ENCODE peak calls at places on chromosomes 1 and 21, in six cellular contexts. G, E, R, F, P and X are unnamed samples.

GRCh38 chr21:46183910-46184624 is at the start of gene SPATC1L:
- DNase-seq in G (no peak), E (peak), R (peak), F (peak), P (peak), X (peak)

GRCh38 chr1:9167638-9168037 is 38.7 kb upstream of the GPR157 start:
- DNase-seq in G (no peak), E (no peak), R (no peak), F (no peak), P (no peak), X (no peak)

GRCh38 chr1:24201941-24202440 is 14.9 kb upstream of the IFNLR1 start:
- DNase-seq in G (peak), E (no peak), R (peak), F (peak), P (peak), X (peak)

GRCh38 chr1:100793661-100794060 is 74.1 kb downstream of the VCAM1 start:
- DNase-seq in G (no peak), E (no peak), R (no peak), F (no peak), P (no peak), X (peak)

GRCh38 chr1:45378184-45378583 is 37.9 kb upstream of the MUTYH start:
- DNase-seq in G (no peak), E (no peak), R (no peak), F (no peak), P (no peak), X (no peak)

GRCh38 chr1:115714572-115715141 is 53.9 kb downstream of the CASQ2 start:
- DNase-seq in G (no peak), E (no peak), R (peak), F (no peak), P (no peak), X (no peak)

GRCh38 chr1:185139231-185139630 is 17.5 kb downstream of the TRMT1L start:
- DNase-seq in G (no peak), E (no peak), R (no peak), F (no peak), P (no peak), X (no peak)

GRCh38 chr1:84225636-84226035 is 75.9 kb upstream of the SAMD13 start:
- DNase-seq in G (no peak), E (no peak), R (no peak), F (peak), P (no peak), X (no peak)

GRCh38 chr1:161721738-161722343 is 497 bp downstream of the FCRLB start:
- DNase-seq in G (peak), E (no peak), R (no peak), F (peak), P (peak), X (no peak)

GRCh38 chr1:2316451-2316940 is 74.9 kb downstream of the MORN1 start:
- DNase-seq in G (no peak), E (no peak), R (no peak), F (no peak), P (no peak), X (no peak)

GRCh38 chr1:28648493-28649238 is at the start of gene RNU11:
- DNase-seq in G (peak), E (peak), R (peak), F (peak), P (peak), X (peak)

GRCh38 chr1:91742848-91743292 is 143.1 kb downstream of the TGFBR3 start:
- DNase-seq in G (no peak), E (no peak), R (no peak), F (no peak), P (no peak), X (peak)

GRCh38 chr1:84415386-84415785 is 17.1 kb downstream of the DNASE2B start:
- DNase-seq in G (no peak), E (no peak), R (no peak), F (no peak), P (no peak), X (peak)

GRCh38 chr1:92117526-92117925 is 37.4 kb downstream of the BTBD8 start:
- DNase-seq in G (no peak), E (no peak), R (no peak), F (no peak), P (no peak), X (peak)

GRCh38 chr1:167190747-167191237 is 29.9 kb upstream of the POU2F1 start:
- DNase-seq in G (no peak), E (no peak), R (no peak), F (no peak), P (no peak), X (no peak)

GRCh38 chr1:1083181-1084027 is 9.3 kb upstream of the RNF223 start:
- DNase-seq in G (no peak), E (no peak), R (no peak), F (no peak), P (no peak), X (no peak)

GRCh38 chr1:156114919-156115513 is 505 bp downstream of the LMNA start:
- DNase-seq in G (no peak), E (no peak), R (no peak), F (peak), P (no peak), X (peak)

DNA sequence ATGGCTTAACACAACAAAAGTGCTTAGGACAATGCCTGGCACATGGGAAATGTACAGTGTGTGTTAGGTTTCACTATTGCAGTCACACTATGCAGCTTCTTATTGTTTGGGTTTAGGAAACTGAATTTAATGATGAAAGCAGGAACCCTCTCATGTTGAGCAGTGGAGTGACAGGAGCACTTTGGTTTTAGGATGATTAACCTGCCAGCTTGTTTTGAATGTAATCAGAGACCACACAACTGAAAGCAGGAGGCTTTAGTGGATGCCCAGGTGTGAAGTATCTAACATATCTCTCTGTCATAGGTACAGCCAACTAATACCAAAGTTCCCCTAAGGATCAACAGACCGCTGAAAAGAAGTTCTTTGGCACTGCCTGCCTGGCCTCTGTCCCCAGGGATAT is 406.9 kb upstream of the USP24 start:
- DNase-seq in G (no peak), E (no peak), R (no peak), F (no peak), P (no peak), X (no peak)
- TF ChIP-seq MYC in G (no peak), E (no peak), R (no peak), F (no peak), P (no peak), X (no peak)

DNA sequence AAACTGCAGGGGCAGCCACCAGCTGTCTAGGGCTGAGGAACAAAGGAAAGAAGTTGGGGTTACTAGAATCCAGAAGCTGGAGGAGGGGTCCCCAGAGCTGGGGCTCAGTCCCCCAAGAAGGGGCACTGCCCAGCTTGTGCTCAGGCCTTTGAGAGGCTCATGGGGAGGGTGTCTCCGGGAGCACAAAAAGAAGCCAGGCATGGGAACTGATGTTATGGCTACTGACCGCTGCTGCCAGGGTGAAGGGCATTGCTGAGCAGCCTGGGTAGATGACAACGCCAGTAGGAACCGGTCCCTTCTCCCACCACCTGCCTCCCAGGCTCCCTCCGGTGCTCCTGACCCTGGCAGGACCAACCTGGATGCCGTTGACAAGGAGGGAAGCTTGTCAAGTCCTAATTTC is 762.5 kb upstream of the TPTE start:
- DNase-seq in G (no peak), E (no peak), R (no peak), F (no peak), P (no peak), X (no peak)
- TF ChIP-seq MYC in G (no peak), E (no peak), R (no peak), F (no peak), P (no peak), X (no peak)

GRCh38 chr1:154895779-154896178 is 25.7 kb upstream of the KCNN3 start:
- DNase-seq in G (no peak), E (no peak), R (no peak), F (no peak), P (peak), X (no peak)
- TF ChIP-seq MYC in G (no peak), E (no peak), R (no peak), F (no peak), P (no peak), X (no peak)

GRCh38 chr1:54249798-54250497 is 50.0 kb downstream of the MRPL37 start:
- DNase-seq in G (peak), E (no peak), R (peak), F (peak), P (no peak), X (peak)
- TF ChIP-seq MYC in G (no peak), E (no peak), R (no peak), F (no peak), P (no peak), X (no peak)

DNA sequence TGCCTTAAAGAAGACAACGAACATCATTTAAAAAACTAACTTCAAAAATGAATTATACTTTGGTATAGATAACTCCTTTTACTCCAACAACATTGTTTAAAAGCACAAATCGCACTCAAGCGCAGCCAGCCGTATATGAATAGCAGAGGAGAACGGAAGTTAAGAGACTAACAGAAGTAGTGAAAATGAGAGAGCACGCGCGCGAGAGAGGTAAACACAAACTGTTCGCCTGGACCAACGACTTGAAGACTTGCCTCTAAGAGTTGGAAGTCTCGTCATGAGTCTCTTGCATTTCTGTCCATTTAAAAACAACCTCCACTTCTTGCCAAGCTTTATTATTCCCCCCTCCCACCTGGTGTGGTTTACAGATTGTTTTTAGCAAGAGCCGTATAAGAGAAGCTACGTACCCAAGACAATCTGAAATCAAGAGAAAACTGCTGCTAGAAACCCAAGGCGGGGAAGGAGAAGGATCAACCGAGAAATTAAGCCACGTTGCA is 479 bp downstream of the SELENOF start:
- DNase-seq in G (peak), E (peak), R (peak), F (peak), P (peak), X (no peak)
- TF ChIP-seq MYC in G (no peak), E (no peak), R (no peak), F (no peak), P (no peak), X (no peak)

DNA sequence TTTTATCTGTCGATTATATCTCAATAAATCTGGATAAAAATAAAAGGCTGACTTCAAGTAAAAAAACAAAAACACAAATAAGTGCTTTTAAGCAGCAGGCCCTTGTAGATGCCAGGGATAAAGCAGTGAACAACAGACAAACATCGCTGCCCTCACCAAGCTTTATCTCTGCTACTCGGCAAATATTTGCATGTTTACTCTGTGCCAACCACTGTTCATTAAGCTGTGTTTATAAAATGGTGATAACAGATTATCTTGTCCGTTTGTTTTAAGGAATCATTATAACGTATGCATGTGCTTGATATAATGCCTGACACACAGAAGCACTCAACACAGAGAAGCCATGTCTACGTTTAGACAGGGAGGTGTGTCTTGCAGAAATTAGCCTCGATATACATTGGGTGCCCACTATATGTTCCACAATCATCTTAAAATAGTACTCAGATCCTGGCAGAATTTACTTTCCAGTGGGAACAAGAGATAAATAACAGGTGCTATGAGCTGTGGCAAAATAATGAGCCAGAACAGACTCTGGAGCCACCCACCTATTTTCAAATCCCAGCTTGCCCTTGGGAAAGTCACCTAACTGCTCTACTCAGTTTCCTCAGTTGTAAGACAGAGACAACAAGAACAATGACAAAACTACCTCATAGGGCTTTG is 47.2 kb downstream of the TRIT1 start:
- DNase-seq in G (no peak), E (no peak), R (no peak), F (no peak), P (no peak), X (no peak)
- TF ChIP-seq MYC in G (no peak), E (no peak), R (no peak), F (no peak), P (no peak), X (no peak)

GRCh38 chr1:97308131-97308530 is 586.5 kb downstream of the PTBP2 start:
- DNase-seq in G (no peak), E (no peak), R (no peak), F (no peak), P (no peak), X (no peak)
- TF ChIP-seq MYC in G (no peak), E (no peak), R (no peak), F (no peak), P (no peak), X (no peak)

GRCh38 chr1:200729863-200730262 is 8.8 kb upstream of the CAMSAP2 start:
- DNase-seq in G (no peak), E (no peak), R (no peak), F (no peak), P (no peak), X (no peak)

GRCh38 chr1:200733907-200734306 is 4.8 kb upstream of the CAMSAP2 start:
- DNase-seq in G (no peak), E (no peak), R (no peak), F (no peak), P (no peak), X (no peak)

GRCh38 chr1:200732438-200732837 is 6.3 kb upstream of the CAMSAP2 start:
- DNase-seq in G (no peak), E (no peak), R (no peak), F (no peak), P (no peak), X (no peak)

GRCh38 chr1:200727257-200727656 is 11.4 kb upstream of the CAMSAP2 start:
- DNase-seq in G (no peak), E (no peak), R (no peak), F (no peak), P (no peak), X (no peak)

DNA sequence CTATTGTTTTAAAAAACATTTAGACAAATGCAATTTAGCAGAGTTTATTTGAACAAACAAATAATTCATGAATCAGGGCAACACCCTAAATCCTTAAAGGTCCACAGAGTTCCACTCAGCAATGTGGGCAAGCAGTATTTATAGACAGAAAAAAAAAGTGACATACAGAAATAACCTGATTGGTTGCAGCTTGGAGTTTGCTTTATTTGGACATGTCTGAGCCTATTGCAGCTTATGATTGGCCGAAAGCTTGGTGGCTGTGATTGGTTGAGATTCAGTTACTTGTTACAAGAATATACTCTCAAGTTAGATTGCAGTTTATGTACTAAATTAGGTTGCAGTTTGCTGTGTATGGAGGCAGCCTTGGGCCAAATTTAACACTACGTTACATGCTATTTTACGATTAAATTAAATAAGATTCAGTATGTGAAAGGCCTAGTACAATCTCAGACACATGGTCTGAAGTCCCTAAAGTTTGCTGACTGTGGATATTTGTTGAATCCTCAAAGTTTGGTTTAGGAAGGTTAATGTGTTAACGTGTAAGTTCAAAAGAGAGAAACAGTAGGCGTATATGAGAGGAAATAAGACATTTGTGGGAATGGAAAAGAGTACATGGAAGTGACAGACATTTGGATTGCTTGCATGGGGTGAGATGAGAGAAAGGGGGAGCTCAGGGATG is 6.9 kb upstream of the CAMSAP2 start:
- DNase-seq in G (peak), E (no peak), R (no peak), F (peak), P (no peak), X (no peak)
- TF ChIP-seq MYC in G (no peak), E (no peak), R (no peak), F (no peak), P (no peak), X (no peak)